ENCODE peak calls at places on chromosomes 12 and 14, in five cellular contexts. One of them, this sample, is unnamed. For H3K27me3, the result is how much of the 10 kb centered on the place peaks cover.

GRCh38 chr14:47606601-47607000 is 68.8 kb downstream of the MDGA2 start:
- DNase-seq in fibroblast of lung: no peak
- DNase-seq in lower lobe of right lung: no peak
- DNase-seq in heart right ventricle: no peak
- DNase-seq in psoas muscle: no peak
- DNase-seq in this sample: no peak

GRCh38 chr12:111570090-111570961 is 28.8 kb downstream of the ATXN2 start:
- DNase-seq in fibroblast of lung: peak
- DNase-seq in lower lobe of right lung: no peak
- DNase-seq in heart right ventricle: no peak
- DNase-seq in psoas muscle: no peak
- DNase-seq in this sample: no peak

GRCh38 chr12:10562306-10562933 is 51.0 kb downstream of the MAGOHB start:
- DNase-seq in fibroblast of lung: peak
- DNase-seq in lower lobe of right lung: no peak
- DNase-seq in heart right ventricle: no peak
- DNase-seq in psoas muscle: no peak
- DNase-seq in this sample: no peak

GRCh38 chr12:16636435-16637055 is 30.6 kb upstream of the LMO3 start:
- DNase-seq in fibroblast of lung: no peak
- DNase-seq in lower lobe of right lung: no peak
- DNase-seq in heart right ventricle: no peak
- DNase-seq in psoas muscle: no peak
- DNase-seq in this sample: peak

GRCh38 chr14:90785474-90785873 is 30.8 kb downstream of the TTC7B start:
- DNase-seq in fibroblast of lung: peak
- DNase-seq in lower lobe of right lung: no peak
- DNase-seq in heart right ventricle: peak
- DNase-seq in psoas muscle: peak
- DNase-seq in this sample: no peak

GRCh38 chr12:39905152-39905551 is 200.7 kb downstream of the SLC2A13 start:
- DNase-seq in fibroblast of lung: peak
- DNase-seq in lower lobe of right lung: no peak
- DNase-seq in heart right ventricle: peak
- DNase-seq in psoas muscle: peak
- DNase-seq in this sample: no peak

GRCh38 chr12:55850893-55851292 is 8.2 kb upstream of the MMP19 start:
- DNase-seq in fibroblast of lung: no peak
- DNase-seq in lower lobe of right lung: no peak
- DNase-seq in heart right ventricle: no peak
- DNase-seq in psoas muscle: no peak
- DNase-seq in this sample: no peak

GRCh38 chr14:50997712-50998111 is 53.4 kb upstream of the PYGL start:
- DNase-seq in fibroblast of lung: no peak
- DNase-seq in lower lobe of right lung: peak
- DNase-seq in heart right ventricle: no peak
- DNase-seq in psoas muscle: no peak
- DNase-seq in this sample: no peak

GRCh38 chr12:122950276-122950675 is 16.0 kb downstream of the ABCB9 start:
- DNase-seq in fibroblast of lung: no peak
- DNase-seq in lower lobe of right lung: no peak
- DNase-seq in heart right ventricle: no peak
- DNase-seq in psoas muscle: no peak
- DNase-seq in this sample: no peak

GRCh38 chr14:101235872-101236221 is 325.4 kb upstream of the DIO3 start:
- DNase-seq in fibroblast of lung: no peak
- DNase-seq in lower lobe of right lung: no peak
- DNase-seq in heart right ventricle: no peak
- DNase-seq in psoas muscle: no peak
- DNase-seq in this sample: no peak

GRCh38 chr14:88023658-88024187 is 18.8 kb downstream of the GPR65 start:
- DNase-seq in fibroblast of lung: no peak
- DNase-seq in lower lobe of right lung: no peak
- DNase-seq in heart right ventricle: no peak
- DNase-seq in psoas muscle: no peak
- DNase-seq in this sample: no peak

GRCh38 chr12:89335452-89336244 is 16.7 kb downstream of the DUSP6 start:
- DNase-seq in fibroblast of lung: no peak
- DNase-seq in lower lobe of right lung: no peak
- DNase-seq in heart right ventricle: no peak
- DNase-seq in psoas muscle: no peak
- DNase-seq in this sample: no peak

GRCh38 chr12:53452159-53453077 is 516 bp downstream of the PCBP2 start:
- DNase-seq in fibroblast of lung: peak
- DNase-seq in lower lobe of right lung: peak
- DNase-seq in heart right ventricle: peak
- DNase-seq in psoas muscle: peak
- DNase-seq in this sample: peak
- TF ChIP-seq CTCF in fibroblast of lung: peak
- TF ChIP-seq CTCF in lower lobe of right lung: peak
- TF ChIP-seq CTCF in heart right ventricle: peak
- TF ChIP-seq CTCF in psoas muscle: peak
- TF ChIP-seq CTCF in this sample: peak

GRCh38 chr12:43586646-43587245 is 34.7 kb upstream of the ADAMTS20 start:
- DNase-seq in fibroblast of lung: no peak
- DNase-seq in lower lobe of right lung: no peak
- DNase-seq in heart right ventricle: no peak
- DNase-seq in psoas muscle: no peak
- DNase-seq in this sample: no peak

GRCh38 chr12:43590307-43590706 is 38.3 kb upstream of the ADAMTS20 start:
- DNase-seq in fibroblast of lung: no peak
- DNase-seq in lower lobe of right lung: no peak
- DNase-seq in heart right ventricle: no peak
- DNase-seq in psoas muscle: no peak
- DNase-seq in this sample: no peak
- H3K27me3 ChIP-seq in fibroblast of lung: under half
- H3K27me3 ChIP-seq in lower lobe of right lung: under half
- H3K27me3 ChIP-seq in heart right ventricle: under half
- H3K27me3 ChIP-seq in psoas muscle: under half
- H3K27me3 ChIP-seq in this sample: under half

GRCh38 chr12:74665690-74666089 is 128.1 kb downstream of the ATXN7L3B start:
- DNase-seq in fibroblast of lung: no peak
- DNase-seq in lower lobe of right lung: no peak
- DNase-seq in heart right ventricle: no peak
- DNase-seq in psoas muscle: no peak
- DNase-seq in this sample: no peak
- TF ChIP-seq CTCF in fibroblast of lung: no peak
- TF ChIP-seq CTCF in lower lobe of right lung: no peak
- TF ChIP-seq CTCF in heart right ventricle: no peak
- TF ChIP-seq CTCF in psoas muscle: no peak
- TF ChIP-seq CTCF in this sample: no peak

GRCh38 chr12:18580286-18580685 is 157.5 kb downstream of the PLCZ1 start:
- DNase-seq in fibroblast of lung: peak
- DNase-seq in lower lobe of right lung: no peak
- DNase-seq in heart right ventricle: no peak
- DNase-seq in psoas muscle: no peak
- DNase-seq in this sample: no peak

GRCh38 chr12:18583655-18584054 is 154.2 kb downstream of the PLCZ1 start:
- DNase-seq in fibroblast of lung: peak
- DNase-seq in lower lobe of right lung: no peak
- DNase-seq in heart right ventricle: no peak
- DNase-seq in psoas muscle: no peak
- DNase-seq in this sample: no peak

GRCh38 chr12:18576104-18576622 is 161.6 kb downstream of the PLCZ1 start:
- DNase-seq in fibroblast of lung: peak
- DNase-seq in lower lobe of right lung: no peak
- DNase-seq in heart right ventricle: no peak
- DNase-seq in psoas muscle: no peak
- DNase-seq in this sample: no peak

GRCh38 chr12:18581232-18581962 is 156.4 kb downstream of the PLCZ1 start:
- DNase-seq in fibroblast of lung: peak
- DNase-seq in lower lobe of right lung: no peak
- DNase-seq in heart right ventricle: no peak
- DNase-seq in psoas muscle: no peak
- DNase-seq in this sample: no peak

GRCh38 chr12:18578191-18578590 is 159.6 kb downstream of the PLCZ1 start:
- DNase-seq in fibroblast of lung: peak
- DNase-seq in lower lobe of right lung: no peak
- DNase-seq in heart right ventricle: no peak
- DNase-seq in psoas muscle: no peak
- DNase-seq in this sample: no peak
- H3K27me3 ChIP-seq in fibroblast of lung: under half
- H3K27me3 ChIP-seq in lower lobe of right lung: under half
- H3K27me3 ChIP-seq in heart right ventricle: under half
- H3K27me3 ChIP-seq in psoas muscle: under half
- H3K27me3 ChIP-seq in this sample: under half

DNA sequence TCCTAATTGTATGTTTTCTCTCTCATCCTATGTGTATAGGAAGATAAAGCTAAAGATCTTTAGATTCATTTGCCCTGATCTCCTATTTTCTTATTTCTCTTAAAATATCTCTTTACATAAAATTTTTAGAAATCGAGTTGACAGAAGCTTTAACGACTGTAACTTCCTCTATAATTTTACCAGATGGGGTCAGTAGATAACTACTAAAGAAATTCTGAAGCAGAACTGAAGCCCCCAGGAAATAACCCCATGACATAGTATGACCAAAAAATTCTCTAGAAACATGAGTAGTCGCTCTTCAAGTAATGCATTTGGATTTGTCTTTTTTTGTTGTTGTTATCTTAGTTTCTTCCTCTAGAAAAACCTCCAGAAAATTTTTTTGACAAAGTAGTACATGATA is 288.0 kb downstream of the ERC1 start:
- DNase-seq in fibroblast of lung: peak
- DNase-seq in lower lobe of right lung: no peak
- DNase-seq in heart right ventricle: no peak
- DNase-seq in psoas muscle: no peak
- DNase-seq in this sample: no peak
- TF ChIP-seq CTCF in fibroblast of lung: no peak
- TF ChIP-seq CTCF in lower lobe of right lung: peak
- TF ChIP-seq CTCF in heart right ventricle: peak
- TF ChIP-seq CTCF in psoas muscle: peak
- TF ChIP-seq CTCF in this sample: no peak

GRCh38 chr12:53694746-53695145 is 18.9 kb upstream of the ATP5MC2 start:
- DNase-seq in fibroblast of lung: no peak
- DNase-seq in lower lobe of right lung: no peak
- DNase-seq in heart right ventricle: no peak
- DNase-seq in psoas muscle: no peak
- DNase-seq in this sample: no peak
- H3K27me3 ChIP-seq in fibroblast of lung: under half
- H3K27me3 ChIP-seq in lower lobe of right lung: half or more
- H3K27me3 ChIP-seq in heart right ventricle: half or more
- H3K27me3 ChIP-seq in psoas muscle: under half
- H3K27me3 ChIP-seq in this sample: under half

DNA sequence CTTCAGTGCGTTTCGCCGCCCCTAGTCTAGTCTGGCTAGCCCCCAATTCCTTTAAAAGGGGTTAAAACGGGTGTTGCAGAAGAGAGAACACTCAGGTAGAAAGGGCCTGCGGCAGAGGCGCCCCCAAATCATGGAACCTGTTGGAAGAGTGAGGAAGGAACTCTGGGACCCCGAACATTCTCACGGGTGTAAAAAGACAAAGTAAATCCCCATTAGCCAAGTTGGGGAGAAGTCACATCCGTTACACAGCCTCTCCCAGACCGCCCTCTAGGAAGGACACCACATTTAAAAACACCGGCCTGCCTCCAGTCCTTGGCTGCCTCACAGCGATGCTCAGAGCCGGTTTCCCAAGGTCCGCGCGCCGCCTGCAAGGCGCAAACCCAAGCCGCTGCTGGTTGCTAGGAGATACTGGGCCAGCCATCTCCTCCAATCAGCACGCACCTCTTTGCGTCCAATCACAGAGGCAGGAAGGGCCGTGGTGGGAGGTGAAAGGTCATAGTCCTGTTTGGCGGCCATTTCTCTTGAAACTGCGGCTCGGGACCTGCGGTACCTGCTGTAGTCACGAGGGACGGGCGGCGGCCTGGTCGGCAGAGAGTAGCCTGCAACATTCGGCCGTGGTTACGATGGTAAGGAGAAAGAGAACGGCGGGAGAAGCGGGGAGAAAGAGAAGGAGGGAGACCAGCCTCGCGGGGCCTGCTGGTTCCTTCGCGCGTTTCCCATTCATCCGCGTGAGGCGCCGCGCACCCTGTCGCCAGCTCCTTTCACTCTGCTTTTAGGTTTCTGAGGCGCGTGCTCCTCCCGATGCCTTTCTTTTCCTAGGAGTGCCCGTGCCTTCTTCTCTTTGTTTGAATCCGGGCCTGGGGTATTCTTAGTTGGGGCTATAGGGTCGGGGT is at the start of gene SNRPF:
- DNase-seq in fibroblast of lung: peak
- DNase-seq in lower lobe of right lung: peak
- DNase-seq in heart right ventricle: peak
- DNase-seq in psoas muscle: peak
- DNase-seq in this sample: peak
- TF ChIP-seq CTCF in fibroblast of lung: no peak
- TF ChIP-seq CTCF in lower lobe of right lung: peak
- TF ChIP-seq CTCF in heart right ventricle: peak
- TF ChIP-seq CTCF in psoas muscle: no peak
- TF ChIP-seq CTCF in this sample: no peak

GRCh38 chr12:67239061-67239460 is 30.1 kb upstream of the CAND1 start:
- DNase-seq in fibroblast of lung: no peak
- DNase-seq in lower lobe of right lung: no peak
- DNase-seq in heart right ventricle: no peak
- DNase-seq in psoas muscle: no peak
- DNase-seq in this sample: no peak
- H3K27me3 ChIP-seq in fibroblast of lung: under half
- H3K27me3 ChIP-seq in lower lobe of right lung: under half
- H3K27me3 ChIP-seq in heart right ventricle: under half
- H3K27me3 ChIP-seq in psoas muscle: under half
- H3K27me3 ChIP-seq in this sample: under half

GRCh38 chr14:92457018-92457565 is 56.5 kb upstream of the RIN3 start:
- DNase-seq in fibroblast of lung: no peak
- DNase-seq in lower lobe of right lung: no peak
- DNase-seq in heart right ventricle: no peak
- DNase-seq in psoas muscle: no peak
- DNase-seq in this sample: no peak
- TF ChIP-seq CTCF in fibroblast of lung: no peak
- TF ChIP-seq CTCF in lower lobe of right lung: no peak
- TF ChIP-seq CTCF in heart right ventricle: no peak
- TF ChIP-seq CTCF in psoas muscle: no peak
- TF ChIP-seq CTCF in this sample: no peak

This sample was measured in GM06990.